ENCODE peak calls at places on chromosomes 12 and 14, in four cellular contexts. One of them, this sample, is unnamed.

GRCh38 chr12:102528111-102528510 is 47.7 kb upstream of the IGF1 start:
- DNase-seq in prostate gland: no peak
- DNase-seq in fibroblast of lung: peak; percentile 36
- DNase-seq in A549: no peak
- DNase-seq in this sample: no peak

GRCh38 chr14:83867871-83868270 is 1662.1 kb upstream of the FLRT2 start:
- DNase-seq in prostate gland: no peak
- DNase-seq in fibroblast of lung: no peak
- DNase-seq in A549: no peak
- DNase-seq in this sample: no peak

GRCh38 chr12:51973560-51973959 is 22.1 kb downstream of the ACVR1B start:
- DNase-seq in prostate gland: no peak
- DNase-seq in fibroblast of lung: no peak
- DNase-seq in A549: no peak
- DNase-seq in this sample: no peak

GRCh38 chr12:52179396-52179973 is 12.3 kb downstream of the KRT80 start:
- DNase-seq in prostate gland: no peak
- DNase-seq in fibroblast of lung: no peak
- DNase-seq in A549: no peak
- DNase-seq in this sample: no peak

GRCh38 chr12:112005419-112006395 is 7.3 kb downstream of the TMEM116 start:
- DNase-seq in prostate gland: peak; percentile 36
- DNase-seq in fibroblast of lung: peak; percentile 17
- DNase-seq in A549: peak; percentile 57
- DNase-seq in this sample: no peak

GRCh38 chr12:122955151-122955550 is 11.1 kb downstream of the ABCB9 start:
- DNase-seq in prostate gland: no peak
- DNase-seq in fibroblast of lung: no peak
- DNase-seq in A549: no peak
- DNase-seq in this sample: no peak

GRCh38 chr14:59464651-59465569 is at the start of gene GPR135:
- DNase-seq in prostate gland: peak; percentile 54
- DNase-seq in fibroblast of lung: peak; percentile 80
- DNase-seq in A549: no peak
- DNase-seq in this sample: peak; percentile 78

GRCh38 chr14:105192866-105193731 is 12.0 kb upstream of the NUDT14 start:
- DNase-seq in prostate gland: no peak
- DNase-seq in fibroblast of lung: peak; percentile 51
- DNase-seq in A549: no peak
- DNase-seq in this sample: no peak

GRCh38 chr12:121009744-121010143 is 6.5 kb downstream of the C12orf43 start:
- DNase-seq in prostate gland: peak; percentile 27
- DNase-seq in fibroblast of lung: peak; percentile 28
- DNase-seq in A549: peak; percentile 81
- DNase-seq in this sample: peak; percentile 51

GRCh38 chr12:121524196-121524930 is 56.5 kb downstream of the KDM2B start:
- DNase-seq in prostate gland: no peak
- DNase-seq in fibroblast of lung: no peak
- DNase-seq in A549: no peak
- DNase-seq in this sample: no peak

GRCh38 chr12:122981587-122982493 is 1.4 kb downstream of the ARL6IP4 start:
- DNase-seq in prostate gland: no peak
- DNase-seq in fibroblast of lung: peak; percentile 4
- DNase-seq in A549: no peak
- DNase-seq in this sample: peak; percentile 8

GRCh38 chr14:57492859-57493258 is 798 bp downstream of the CCDC198 start:
- DNase-seq in prostate gland: no peak
- DNase-seq in fibroblast of lung: peak; percentile 88
- DNase-seq in A549: peak; percentile 37
- DNase-seq in this sample: no peak

GRCh38 chr12:51028126-51028810 is 2.1 kb upstream of the SLC11A2 start:
- DNase-seq in prostate gland: peak; percentile 51
- DNase-seq in fibroblast of lung: peak; percentile 23
- DNase-seq in A549: peak; percentile 85
- DNase-seq in this sample: peak; percentile 16

GRCh38 chr14:46582826-46583225 is 68.8 kb downstream of the RPL10L start:
- DNase-seq in prostate gland: no peak
- DNase-seq in fibroblast of lung: no peak
- DNase-seq in A549: no peak
- DNase-seq in this sample: no peak

GRCh38 chr14:46580941-46581671 is 70.5 kb downstream of the RPL10L start:
- DNase-seq in prostate gland: no peak
- DNase-seq in fibroblast of lung: peak; percentile 53
- DNase-seq in A549: peak; percentile 67
- DNase-seq in this sample: peak; percentile 59
- TF ChIP-seq CTCF in prostate gland: peak; percentile 10
- TF ChIP-seq CTCF in fibroblast of lung: no peak
- TF ChIP-seq CTCF in A549: peak; percentile 57
- TF ChIP-seq CTCF in this sample: peak; percentile 77

GRCh38 chr12:28290262-28290661 is 100.0 kb downstream of the CCDC91 start:
- DNase-seq in prostate gland: no peak
- DNase-seq in fibroblast of lung: no peak
- DNase-seq in A549: peak; percentile 3
- DNase-seq in this sample: no peak

DNA sequence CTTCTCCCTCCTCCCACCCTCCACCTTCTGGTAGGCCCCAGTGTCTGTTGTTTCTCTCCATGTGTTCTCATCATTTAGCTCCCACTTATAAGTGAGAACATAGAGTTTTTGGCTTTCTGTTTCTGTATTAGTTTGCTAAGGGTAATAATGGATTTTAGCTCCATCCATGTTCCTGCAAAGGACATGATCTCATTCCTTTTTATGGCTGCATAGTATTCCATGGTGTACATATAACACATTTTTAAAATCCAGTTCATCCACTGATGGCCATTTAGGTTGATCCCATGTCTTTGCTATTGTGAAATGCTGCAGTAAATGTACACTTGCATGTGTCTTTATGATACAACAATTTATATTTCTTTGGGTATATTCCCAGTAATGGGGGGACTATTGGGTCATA is 96.1 kb downstream of the CCDC91 start:
- DNase-seq in prostate gland: no peak
- DNase-seq in fibroblast of lung: no peak
- DNase-seq in A549: no peak
- DNase-seq in this sample: no peak
- H3K4me1 ChIP-seq in prostate gland: no peaks in the 10 kb centered on the region
- H3K4me1 ChIP-seq in fibroblast of lung: no peaks in the 10 kb centered on the region
- H3K4me1 ChIP-seq in A549: no peaks in the 10 kb centered on the region
- H3K4me1 ChIP-seq in this sample: no peaks in the 10 kb centered on the region

GRCh38 chr14:96858643-96859042 is 61.5 kb downstream of the VRK1 start:
- DNase-seq in prostate gland: no peak
- DNase-seq in fibroblast of lung: no peak
- DNase-seq in A549: no peak
- DNase-seq in this sample: no peak
- TF ChIP-seq CTCF in prostate gland: no peak
- TF ChIP-seq CTCF in fibroblast of lung: no peak
- TF ChIP-seq CTCF in A549: no peak
- TF ChIP-seq CTCF in this sample: no peak

GRCh38 chr12:53253298-53253697 is 14.8 kb upstream of the ESPL1 start:
- DNase-seq in prostate gland: no peak
- DNase-seq in fibroblast of lung: no peak
- DNase-seq in A549: no peak
- DNase-seq in this sample: no peak

GRCh38 chr12:53251477-53252348 is 16.4 kb upstream of the ESPL1 start:
- DNase-seq in prostate gland: peak; percentile 73
- DNase-seq in fibroblast of lung: peak; percentile 68
- DNase-seq in A549: peak; percentile 83
- DNase-seq in this sample: peak; percentile 88

GRCh38 chr12:53254816-53255545 is 13.1 kb upstream of the ESPL1 start:
- DNase-seq in prostate gland: no peak
- DNase-seq in fibroblast of lung: no peak
- DNase-seq in A549: no peak
- DNase-seq in this sample: no peak

GRCh38 chr12:53255993-53256392 is 12.1 kb upstream of the ESPL1 start:
- DNase-seq in prostate gland: no peak
- DNase-seq in fibroblast of lung: no peak
- DNase-seq in A549: no peak
- DNase-seq in this sample: no peak

GRCh38 chr12:53252349-53252916 is 15.7 kb upstream of the ESPL1 start:
- DNase-seq in prostate gland: peak; percentile 87
- DNase-seq in fibroblast of lung: peak; percentile 24
- DNase-seq in A549: no peak
- DNase-seq in this sample: no peak
- H3K4me1 ChIP-seq in prostate gland: peaks cover 24% of the 10 kb centered on the region
- H3K4me1 ChIP-seq in fibroblast of lung: peaks cover 11% of the 10 kb centered on the region
- H3K4me1 ChIP-seq in A549: peaks cover 16% of the 10 kb centered on the region
- H3K4me1 ChIP-seq in this sample: no peaks in the 10 kb centered on the region

DNA sequence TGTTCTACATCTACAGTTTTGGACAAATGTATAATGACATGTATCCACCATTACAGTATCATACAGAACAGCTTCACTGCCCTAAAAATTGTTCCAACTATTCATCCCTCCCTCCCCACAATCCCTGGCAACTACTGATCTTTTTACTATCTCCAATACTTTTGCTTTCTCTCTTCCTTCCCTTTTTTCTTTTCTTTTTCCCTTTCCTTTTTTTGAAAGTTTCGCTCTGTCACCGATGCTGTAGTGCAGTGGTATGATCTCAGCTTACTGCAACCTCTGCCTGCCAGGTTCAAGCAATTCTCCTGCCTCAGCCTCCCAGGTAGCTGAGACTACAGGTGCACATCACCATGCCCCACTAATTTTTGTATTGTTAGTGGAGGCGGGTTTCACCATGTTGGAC is 2.5 kb upstream of the ACOT4 start:
- DNase-seq in prostate gland: no peak
- DNase-seq in fibroblast of lung: no peak
- DNase-seq in A549: no peak
- DNase-seq in this sample: no peak
- TF ChIP-seq CTCF in prostate gland: no peak
- TF ChIP-seq CTCF in fibroblast of lung: no peak
- TF ChIP-seq CTCF in A549: no peak
- TF ChIP-seq CTCF in this sample: no peak

GRCh38 chr12:10221846-10222245 is 9.2 kb downstream of the GABARAPL1 start:
- DNase-seq in prostate gland: no peak
- DNase-seq in fibroblast of lung: no peak
- DNase-seq in A549: no peak
- DNase-seq in this sample: no peak

GRCh38 chr12:10223208-10223607 is 10.5 kb downstream of the GABARAPL1 start:
- DNase-seq in prostate gland: no peak
- DNase-seq in fibroblast of lung: no peak
- DNase-seq in A549: no peak
- DNase-seq in this sample: no peak

GRCh38 chr12:10226740-10227139 is 14.1 kb downstream of the GABARAPL1 start:
- DNase-seq in prostate gland: no peak
- DNase-seq in fibroblast of lung: no peak
- DNase-seq in A549: no peak
- DNase-seq in this sample: no peak

GRCh38 chr12:10227648-10228047 is 15.0 kb downstream of the GABARAPL1 start:
- DNase-seq in prostate gland: no peak
- DNase-seq in fibroblast of lung: no peak
- DNase-seq in A549: no peak
- DNase-seq in this sample: no peak

GRCh38 chr12:10226086-10226485 is 13.4 kb downstream of the GABARAPL1 start:
- DNase-seq in prostate gland: no peak
- DNase-seq in fibroblast of lung: no peak
- DNase-seq in A549: no peak
- DNase-seq in this sample: no peak
- H3K4me1 ChIP-seq in prostate gland: no peaks in the 10 kb centered on the region
- H3K4me1 ChIP-seq in fibroblast of lung: no peaks in the 10 kb centered on the region
- H3K4me1 ChIP-seq in A549: no peaks in the 10 kb centered on the region
- H3K4me1 ChIP-seq in this sample: no peaks in the 10 kb centered on the region

GRCh38 chr12:92431146-92431545 is 271.6 kb upstream of the PLEKHG7 start:
- DNase-seq in prostate gland: no peak
- DNase-seq in fibroblast of lung: no peak
- DNase-seq in A549: no peak
- DNase-seq in this sample: no peak
- TF ChIP-seq CTCF in prostate gland: no peak
- TF ChIP-seq CTCF in fibroblast of lung: no peak
- TF ChIP-seq CTCF in A549: no peak
- TF ChIP-seq CTCF in this sample: no peak